ENCODE peak calls at places on chromosomes 4 and X, in eight cellular contexts. One of them, this sample, is unnamed.

GRCh38 chrX:67636532-67636931 is 92.7 kb downstream of the AR start:
- DNase-seq in MM.1S: no peak
- DNase-seq in GM23248: peak; percentile 22
- DNase-seq in PC-9: no peak
- DNase-seq in HCT116: no peak
- DNase-seq in GM23338: peak; percentile 21
- DNase-seq in SK-N-SH: no peak
- DNase-seq in OCI-LY7: no peak
- DNase-seq in this sample: no peak

GRCh38 chr4:137156054-137156453 is 376.2 kb downstream of the PCDH18 start:
- DNase-seq in MM.1S: no peak
- DNase-seq in GM23248: peak; percentile 91
- DNase-seq in PC-9: no peak
- DNase-seq in HCT116: no peak
- DNase-seq in GM23338: no peak
- DNase-seq in SK-N-SH: no peak
- DNase-seq in OCI-LY7: no peak
- DNase-seq in this sample: peak; percentile 14

GRCh38 chr4:2281575-2282343 is 19.9 kb upstream of the MXD4 start:
- DNase-seq in MM.1S: peak; percentile 93
- DNase-seq in GM23248: no peak
- DNase-seq in PC-9: no peak
- DNase-seq in HCT116: no peak
- DNase-seq in GM23338: no peak
- DNase-seq in SK-N-SH: no peak
- DNase-seq in OCI-LY7: peak; percentile 81
- DNase-seq in this sample: no peak

GRCh38 chr4:15755321-15755750 is 22.8 kb upstream of the CD38 start:
- DNase-seq in MM.1S: peak; percentile 25
- DNase-seq in GM23248: peak; percentile 72
- DNase-seq in PC-9: no peak
- DNase-seq in HCT116: no peak
- DNase-seq in GM23338: no peak
- DNase-seq in SK-N-SH: no peak
- DNase-seq in OCI-LY7: no peak
- DNase-seq in this sample: peak; percentile 73

GRCh38 chr4:183960021-183960420 is 54.9 kb downstream of the STOX2 start:
- DNase-seq in MM.1S: no peak
- DNase-seq in GM23248: peak; percentile 11
- DNase-seq in PC-9: no peak
- DNase-seq in HCT116: no peak
- DNase-seq in GM23338: peak; percentile 70
- DNase-seq in SK-N-SH: peak; percentile 78
- DNase-seq in OCI-LY7: no peak
- DNase-seq in this sample: peak; percentile 40

GRCh38 chrX:10648608-10649007 is 28.2 kb upstream of the MID1 start:
- DNase-seq in MM.1S: no peak
- DNase-seq in GM23248: peak; percentile 69
- DNase-seq in PC-9: no peak
- DNase-seq in HCT116: no peak
- DNase-seq in GM23338: no peak
- DNase-seq in SK-N-SH: peak; percentile 6
- DNase-seq in OCI-LY7: no peak
- DNase-seq in this sample: no peak

GRCh38 chr4:143667461-143667860 is 33.0 kb downstream of the FREM3 start:
- DNase-seq in MM.1S: no peak
- DNase-seq in GM23248: peak; percentile 75
- DNase-seq in PC-9: no peak
- DNase-seq in HCT116: no peak
- DNase-seq in GM23338: no peak
- DNase-seq in SK-N-SH: peak; percentile 9
- DNase-seq in OCI-LY7: no peak
- DNase-seq in this sample: no peak

GRCh38 chr4:884259-884658 is 47.9 kb downstream of the GAK start:
- DNase-seq in MM.1S: no peak
- DNase-seq in GM23248: no peak
- DNase-seq in PC-9: no peak
- DNase-seq in HCT116: no peak
- DNase-seq in GM23338: no peak
- DNase-seq in SK-N-SH: no peak
- DNase-seq in OCI-LY7: no peak
- DNase-seq in this sample: no peak

GRCh38 chrX:100743009-100743615 is 11.2 kb upstream of the SYTL4 start:
- DNase-seq in MM.1S: no peak
- DNase-seq in GM23248: no peak
- DNase-seq in PC-9: no peak
- DNase-seq in HCT116: no peak
- DNase-seq in GM23338: no peak
- DNase-seq in SK-N-SH: no peak
- DNase-seq in OCI-LY7: no peak
- DNase-seq in this sample: no peak

GRCh38 chr4:157994863-157995262 is 178.0 kb downstream of the GASK1B start:
- DNase-seq in MM.1S: no peak
- DNase-seq in GM23248: peak; percentile 29
- DNase-seq in PC-9: no peak
- DNase-seq in HCT116: no peak
- DNase-seq in GM23338: no peak
- DNase-seq in SK-N-SH: no peak
- DNase-seq in OCI-LY7: no peak
- DNase-seq in this sample: peak; percentile 60

GRCh38 chrX:129786210-129786651 is 6.5 kb downstream of the SASH3 start:
- DNase-seq in MM.1S: peak; percentile 44
- DNase-seq in GM23248: no peak
- DNase-seq in PC-9: no peak
- DNase-seq in HCT116: no peak
- DNase-seq in GM23338: no peak
- DNase-seq in SK-N-SH: no peak
- DNase-seq in OCI-LY7: peak; percentile 83
- DNase-seq in this sample: no peak

GRCh38 chr4:29908276-29908675 is 811.9 kb upstream of the PCDH7 start:
- DNase-seq in MM.1S: no peak
- DNase-seq in GM23248: no peak
- DNase-seq in PC-9: no peak
- DNase-seq in HCT116: no peak
- DNase-seq in GM23338: no peak
- DNase-seq in SK-N-SH: no peak
- DNase-seq in OCI-LY7: no peak
- DNase-seq in this sample: no peak

GRCh38 chr4:124710253-124710849 is 2.2 kb downstream of the ANKRD50 start:
- DNase-seq in MM.1S: no peak
- DNase-seq in GM23248: peak; percentile 47
- DNase-seq in PC-9: no peak
- DNase-seq in HCT116: no peak
- DNase-seq in GM23338: no peak
- DNase-seq in SK-N-SH: no peak
- DNase-seq in OCI-LY7: no peak
- DNase-seq in this sample: peak; percentile 19

GRCh38 chr4:143046454-143046853 is 138.3 kb upstream of the USP38 start:
- DNase-seq in MM.1S: no peak
- DNase-seq in GM23248: peak; percentile 56
- DNase-seq in PC-9: no peak
- DNase-seq in HCT116: no peak
- DNase-seq in GM23338: no peak
- DNase-seq in SK-N-SH: no peak
- DNase-seq in OCI-LY7: no peak
- DNase-seq in this sample: no peak

GRCh38 chr4:6844986-6845385 is 62.5 kb downstream of the KIAA0232 start:
- DNase-seq in MM.1S: no peak
- DNase-seq in GM23248: no peak
- DNase-seq in PC-9: no peak
- DNase-seq in HCT116: no peak
- DNase-seq in GM23338: no peak
- DNase-seq in SK-N-SH: peak; percentile 32
- DNase-seq in OCI-LY7: no peak
- DNase-seq in this sample: no peak

GRCh38 chrX:126164689-126165400 is 1.2 kb downstream of the DCAF12L2 start:
- DNase-seq in MM.1S: no peak
- DNase-seq in GM23248: no peak
- DNase-seq in PC-9: no peak
- DNase-seq in HCT116: no peak
- DNase-seq in GM23338: no peak
- DNase-seq in SK-N-SH: no peak
- DNase-seq in OCI-LY7: no peak
- DNase-seq in this sample: no peak

GRCh38 chr4:75564023-75564422 is 8.2 kb downstream of the ODAPH start:
- DNase-seq in MM.1S: no peak
- DNase-seq in GM23248: no peak
- DNase-seq in PC-9: no peak
- DNase-seq in HCT116: no peak
- DNase-seq in GM23338: no peak
- DNase-seq in SK-N-SH: no peak
- DNase-seq in OCI-LY7: no peak
- DNase-seq in this sample: no peak

DNA sequence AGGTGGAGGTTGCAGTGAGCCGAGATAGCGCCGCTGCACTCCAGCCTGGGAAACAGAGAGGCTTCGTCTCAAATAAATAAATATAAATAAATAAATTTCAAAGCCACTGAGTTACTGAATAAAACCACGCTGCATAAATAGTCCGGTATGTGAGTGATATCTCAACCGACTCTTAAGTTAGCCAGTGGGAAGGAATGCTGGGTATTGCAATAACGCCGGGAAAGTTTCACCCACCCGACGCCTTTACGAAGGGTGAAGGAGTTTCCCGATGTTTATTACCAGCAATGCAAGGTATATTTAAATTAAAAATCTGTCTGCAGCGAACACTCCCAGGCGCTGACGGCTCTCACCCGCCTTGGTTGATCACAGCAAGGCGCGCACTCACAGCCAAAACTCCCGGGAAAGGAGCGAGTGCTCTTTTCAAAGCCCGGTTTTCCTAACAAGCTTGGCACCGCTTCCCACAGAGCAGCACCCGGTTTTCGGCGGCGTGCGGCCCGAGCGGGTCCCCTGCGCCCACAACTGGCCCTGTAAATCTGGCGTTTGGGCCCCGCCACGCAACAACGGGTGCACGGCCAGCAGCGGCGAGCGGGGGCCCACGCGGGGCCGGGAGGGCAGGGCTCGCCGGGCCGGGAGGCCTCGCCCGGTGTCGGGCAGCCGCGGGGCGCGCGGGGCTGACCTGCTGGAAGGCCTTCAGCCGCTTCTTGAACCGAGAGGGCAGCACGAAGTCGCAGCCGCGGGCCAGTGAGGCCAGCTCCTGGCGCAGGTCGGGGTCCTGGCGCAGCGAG is 13.7 kb downstream of the PPP2R3B start:
- DNase-seq in MM.1S: no peak
- DNase-seq in GM23248: peak; percentile 38
- DNase-seq in PC-9: no peak
- DNase-seq in HCT116: no peak
- DNase-seq in GM23338: no peak
- DNase-seq in SK-N-SH: no peak
- DNase-seq in OCI-LY7: peak; percentile 14
- DNase-seq in this sample: no peak
- H3K4me2 ChIP-seq in MM.1S: no peak overlapping the region
- H3K4me2 ChIP-seq in GM23248: peak overlapping the region; percentile 77
- H3K4me2 ChIP-seq in PC-9: no peak overlapping the region
- H3K4me2 ChIP-seq in HCT116: no peak overlapping the region
- H3K4me2 ChIP-seq in GM23338: peak overlapping the region; percentile 87
- H3K4me2 ChIP-seq in SK-N-SH: no peak overlapping the region
- H3K4me2 ChIP-seq in OCI-LY7: peak overlapping the region; percentile 89
- H3K4me2 ChIP-seq in this sample: no peak overlapping the region

DNA sequence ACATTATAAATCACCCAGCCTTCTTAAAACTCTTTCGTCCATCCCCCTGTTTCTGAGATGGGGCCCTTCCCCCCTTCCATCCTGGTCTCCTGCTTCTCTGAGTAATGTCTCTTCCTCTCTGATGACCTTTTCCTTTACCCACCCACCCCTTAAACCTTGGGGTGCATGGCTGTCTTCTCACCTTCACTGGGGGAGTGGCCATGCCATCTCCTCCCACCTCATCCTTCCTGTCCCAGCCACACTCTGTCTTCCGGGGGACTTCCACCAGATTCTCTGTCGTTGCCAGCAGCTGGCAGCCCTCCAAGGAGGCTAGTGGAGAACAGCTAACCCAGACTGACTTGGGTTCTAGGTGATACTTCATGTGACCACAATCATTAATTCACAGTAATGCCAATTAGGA is 83.2 kb upstream of the SCML1 start:
- DNase-seq in MM.1S: no peak
- DNase-seq in GM23248: no peak
- DNase-seq in PC-9: no peak
- DNase-seq in HCT116: no peak
- DNase-seq in GM23338: no peak
- DNase-seq in SK-N-SH: no peak
- DNase-seq in OCI-LY7: no peak
- DNase-seq in this sample: no peak
- H3K9me2 ChIP-seq in MM.1S: no peaks in the 10 kb centered on the region
- H3K9me2 ChIP-seq in GM23248: no peaks in the 10 kb centered on the region
- H3K9me2 ChIP-seq in PC-9: no peaks in the 10 kb centered on the region
- H3K9me2 ChIP-seq in HCT116: no peaks in the 10 kb centered on the region
- H3K9me2 ChIP-seq in GM23338: no peaks in the 10 kb centered on the region
- H3K9me2 ChIP-seq in SK-N-SH: no peaks in the 10 kb centered on the region
- H3K9me2 ChIP-seq in OCI-LY7: no peaks in the 10 kb centered on the region
- H3K9me2 ChIP-seq in this sample: no peaks in the 10 kb centered on the region

GRCh38 chr4:86558799-86559198 is 35.3 kb upstream of the PTPN13 start:
- DNase-seq in MM.1S: no peak
- DNase-seq in GM23248: no peak
- DNase-seq in PC-9: no peak
- DNase-seq in HCT116: no peak
- DNase-seq in GM23338: no peak
- DNase-seq in SK-N-SH: no peak
- DNase-seq in OCI-LY7: no peak
- DNase-seq in this sample: peak; percentile 26
- H3K27ac ChIP-seq in MM.1S: no peak overlapping the region
- H3K27ac ChIP-seq in GM23248: no peak overlapping the region
- H3K27ac ChIP-seq in PC-9: no peak overlapping the region
- H3K27ac ChIP-seq in HCT116: no peak overlapping the region
- H3K27ac ChIP-seq in GM23338: no peak overlapping the region
- H3K27ac ChIP-seq in SK-N-SH: no peak overlapping the region
- H3K27ac ChIP-seq in OCI-LY7: no peak overlapping the region
- H3K27ac ChIP-seq in this sample: no peak overlapping the region

DNA sequence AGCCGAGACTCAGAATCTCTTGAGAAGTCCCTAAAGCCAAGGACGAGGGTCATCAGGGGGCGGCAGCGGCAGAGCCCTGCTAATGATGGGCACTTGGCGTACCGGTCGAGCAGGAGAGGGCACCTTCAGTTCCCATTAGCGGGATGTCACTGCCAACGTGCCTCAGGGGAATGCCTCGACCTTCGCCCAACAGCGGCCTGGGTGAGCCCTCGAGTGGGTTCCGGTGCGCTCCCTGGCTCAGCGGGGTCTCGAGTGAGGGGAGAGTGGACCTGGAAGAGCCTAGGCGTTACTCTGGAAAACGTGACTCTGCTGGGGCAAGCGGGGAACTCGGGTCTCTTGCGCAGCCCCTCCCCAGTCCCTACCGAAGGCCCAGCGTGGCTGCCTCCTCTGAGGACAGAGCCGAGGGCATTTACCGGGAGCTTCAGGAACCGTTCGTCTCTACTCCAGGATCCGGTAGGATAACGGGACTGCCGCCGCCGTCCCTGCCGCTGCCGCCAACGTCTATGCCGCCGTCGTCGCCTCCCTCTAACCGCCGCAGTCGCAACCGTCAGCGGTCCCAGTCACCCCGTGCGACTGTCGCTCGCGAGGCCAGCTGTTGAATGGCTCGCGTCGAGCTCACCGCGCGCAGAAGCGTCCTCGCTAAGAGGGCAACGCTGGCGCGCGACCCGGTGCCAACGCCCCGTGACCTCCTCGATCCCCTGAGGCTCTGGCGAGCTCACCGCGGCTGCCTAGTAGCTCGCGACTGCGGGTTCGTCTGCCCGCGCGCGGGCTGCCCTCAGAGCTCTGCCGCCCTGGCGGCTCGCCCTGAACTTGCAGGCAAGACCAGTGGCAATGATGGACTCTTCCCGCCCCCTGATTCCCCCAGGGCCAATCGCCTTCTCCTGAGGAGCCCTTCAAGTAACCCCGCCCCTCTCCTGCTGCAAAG is 37.1 kb downstream of the PGRMC1 start:
- DNase-seq in MM.1S: no peak
- DNase-seq in GM23248: peak; percentile 56
- DNase-seq in PC-9: no peak
- DNase-seq in HCT116: no peak
- DNase-seq in GM23338: peak; percentile 89
- DNase-seq in SK-N-SH: peak; percentile 27
- DNase-seq in OCI-LY7: no peak
- DNase-seq in this sample: no peak
- H3K4me2 ChIP-seq in MM.1S: no peak overlapping the region
- H3K4me2 ChIP-seq in GM23248: no peak overlapping the region
- H3K4me2 ChIP-seq in PC-9: no peak overlapping the region
- H3K4me2 ChIP-seq in HCT116: no peak overlapping the region
- H3K4me2 ChIP-seq in GM23338: peak overlapping the region; percentile 78
- H3K4me2 ChIP-seq in SK-N-SH: no peak overlapping the region
- H3K4me2 ChIP-seq in OCI-LY7: no peak overlapping the region
- H3K4me2 ChIP-seq in this sample: no peak overlapping the region

This sample was measured in PC-3.